ENCODE peak calls at places on chromosomes 12 and 14, in seven cellular contexts. V is CD8-positive, alpha-beta T cell; N is right atrium auricular region; O is mesendoderm; K is lung; W is A549; X is kidney. G is an unnamed sample.
A peak's percentile ranks its signal among the peaks of the same experiment; 100 is the strongest.

GRCh38 chr12:67069451-67070306 is 199.5 kb upstream of the CAND1 start:
- DNase-seq in X (peak; percentile 77), O (peak; percentile 90), V (no peak), N (no peak), K (peak; percentile 32), W (peak; percentile 52), G (peak; percentile 39)

GRCh38 chr12:54215990-54216579 is 27.3 kb upstream of the SMUG1 start:
- DNase-seq in W (peak; percentile 44), X (no peak), O (peak; percentile 31), V (no peak), N (no peak), K (no peak), G (no peak)

GRCh38 chr12:1281683-1282366 is 290.8 kb downstream of the ERC1 start:
- DNase-seq in K (no peak), W (no peak), X (no peak), O (no peak), V (no peak), N (no peak), G (peak; percentile 44)

GRCh38 chr12:57169046-57169795 is 21.8 kb upstream of the LRP1-AS start:
- DNase-seq in O (no peak), K (no peak), V (no peak), X (no peak), N (no peak), W (no peak), G (no peak)

GRCh38 chr12:56991319-56991906 is 14.9 kb downstream of the ZBTB39 start:
- DNase-seq in O (no peak), W (no peak), X (no peak), N (no peak), K (peak; percentile 53), V (peak; percentile 31), G (no peak)

GRCh38 chr12:120292661-120293531 is at the start of gene RNU4-1:
- DNase-seq in X (no peak), K (peak; percentile 82), W (peak; percentile 96), V (peak; percentile 84), O (peak; percentile 99), N (peak; percentile 82), G (peak; percentile 90)

GRCh38 chr12:68304626-68305025 is 27.5 kb downstream of the MDM1 start:
- DNase-seq in K (no peak), V (no peak), N (no peak), W (no peak), O (no peak), X (no peak), G (no peak)

GRCh38 chr12:125376422-125376821 is 311.2 kb downstream of the AACS start:
- DNase-seq in W (no peak), K (no peak), X (no peak), O (no peak), V (no peak), N (no peak), G (no peak)

GRCh38 chr14:34810028-34810427 is 65.1 kb downstream of the BAZ1A start:
- DNase-seq in O (no peak), K (no peak), V (no peak), X (no peak), W (no peak), N (no peak), G (no peak)

GRCh38 chr14:104421892-104422291 is 157.7 kb upstream of the C14orf180 start:
- DNase-seq in X (no peak), V (no peak), O (no peak), K (no peak), N (peak; percentile 21), W (no peak), G (no peak)

GRCh38 chr12:120006248-120006975 is 17.4 kb downstream of the BICDL1 start:
- DNase-seq in W (no peak), N (no peak), X (no peak), K (no peak), O (peak; percentile 80), V (no peak), G (no peak)

GRCh38 chr12:19288603-19289244 is 150.6 kb upstream of the AEBP2 start:
- DNase-seq in W (peak; percentile 48), N (no peak), O (peak; percentile 48), V (no peak), X (no peak), K (no peak), G (no peak)

GRCh38 chr12:52041695-52042123 is 9.5 kb upstream of the NR4A1 start:
- DNase-seq in W (peak; percentile 51), V (peak; percentile 67), K (no peak), N (no peak), X (no peak), O (peak; percentile 83), G (no peak)

GRCh38 chr12:1883513-1883912 is 34.9 kb downstream of the CACNA2D4 start:
- DNase-seq in W (no peak), N (no peak), O (no peak), X (peak; percentile 39), K (no peak), V (no peak), G (no peak)

GRCh38 chr12:123118397-123118945 is 32.4 kb downstream of the PITPNM2 start:
- DNase-seq in K (no peak), X (no peak), N (no peak), O (no peak), V (no peak), W (no peak), G (no peak)

GRCh38 chr12:2294651-2295475 is 242.1 kb downstream of the CACNA1C start:
- DNase-seq in W (no peak), O (no peak), X (no peak), N (peak; percentile 77), K (peak; percentile 60), V (no peak), G (no peak)

GRCh38 chr14:67820428-67820881 is 876 bp downstream of the RAD51B start:
- DNase-seq in X (no peak), O (peak; percentile 83), N (no peak), K (no peak), V (no peak), W (peak; percentile 21), G (peak; percentile 7)

GRCh38 chr12:7935464-7935772 is 569 bp downstream of the SLC2A3 start:
- DNase-seq in W (no peak), O (no peak), N (no peak), V (no peak), X (no peak), K (no peak), G (no peak)
- H3K27ac ChIP-seq in W (peak overlapping the region; percentile 85), O (peak overlapping the region; percentile 96), N (peak overlapping the region; percentile 81), V (peak overlapping the region; percentile 82), X (peak overlapping the region; percentile 92), K (peak overlapping the region; percentile 87), G (peak overlapping the region; percentile 83)

GRCh38 chr12:121715862-121716435 is 3.4 kb downstream of the TMEM120B start:
- DNase-seq in N (no peak), O (no peak), V (no peak), X (no peak), K (no peak), W (no peak), G (no peak)

GRCh38 chr12:121712462-121713256 is at the start of gene TMEM120B:
- DNase-seq in X (peak; percentile 96), N (peak; percentile 87), O (peak; percentile 73), W (peak; percentile 75), K (peak; percentile 81), V (peak; percentile 92), G (peak; percentile 36)

GRCh38 chr12:121709478-121709890 is 3.1 kb upstream of the TMEM120B start:
- DNase-seq in X (no peak), N (no peak), W (peak; percentile 79), V (no peak), O (peak; percentile 74), K (peak; percentile 41), G (peak; percentile 23)

GRCh38 chr12:121711925-121712461 is 559 bp upstream of the TMEM120B start:
- DNase-seq in K (peak; percentile 33), O (peak; percentile 72), V (no peak), W (peak; percentile 53), X (no peak), N (peak; percentile 62), G (peak; percentile 71)

DNA sequence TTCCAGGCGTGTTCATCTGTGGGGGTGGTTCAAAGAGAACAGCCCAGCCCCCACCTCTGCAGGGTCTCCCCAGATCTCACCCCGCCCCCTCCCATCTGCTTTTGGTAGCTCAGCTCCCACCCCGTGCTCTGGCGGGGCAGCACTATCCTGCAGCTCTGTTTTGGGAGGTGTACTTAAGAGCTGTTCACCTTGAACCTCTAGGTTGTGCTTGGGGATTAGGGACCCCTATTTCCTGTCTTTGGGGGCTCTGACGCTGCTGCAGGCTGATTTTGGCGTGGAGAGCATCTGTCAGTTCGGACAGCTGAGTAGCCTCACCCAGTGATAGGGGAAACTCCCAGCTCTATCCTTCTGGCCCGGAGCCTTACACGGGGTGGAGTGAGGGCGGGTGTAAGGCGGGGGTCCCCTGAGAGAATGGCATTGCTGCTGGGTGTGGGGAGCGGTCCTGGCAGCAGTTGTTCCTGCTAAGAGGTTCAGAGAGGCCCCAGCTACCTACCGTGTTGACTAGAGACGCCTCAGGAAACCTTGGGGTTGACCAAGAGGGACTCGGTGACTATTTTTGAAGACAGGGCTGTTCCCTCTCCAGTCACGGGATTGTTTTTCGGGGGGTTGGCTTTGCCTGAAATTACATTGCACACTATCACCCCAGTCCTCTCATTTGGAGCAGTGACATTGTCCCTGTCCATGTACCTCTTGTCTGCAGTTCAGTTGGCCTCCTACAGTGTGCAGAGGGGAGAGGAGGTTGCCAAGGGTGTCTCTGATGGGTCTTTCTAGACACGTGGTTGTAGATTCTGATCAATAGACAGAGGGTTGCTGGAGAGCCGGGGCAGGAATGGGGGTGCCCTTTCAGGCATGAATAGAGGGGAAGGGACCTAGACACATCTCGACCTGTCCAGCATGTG is 954 bp downstream of the TMEM120B start:
- DNase-seq in X (peak; percentile 71), N (no peak), W (no peak), K (no peak), V (no peak), O (no peak), G (no peak)
- H3K27ac ChIP-seq in X (peak overlapping the region; percentile 84), N (peak overlapping the region; percentile 44), W (peak overlapping the region; percentile 86), K (peak overlapping the region; percentile 90), V (no peak overlapping the region), O (no peak overlapping the region), G (no peak overlapping the region)

GRCh38 chr12:81205394-81205793 is 127.5 kb downstream of the ACSS3 start:
- DNase-seq in X (no peak), V (no peak), W (no peak), O (no peak), N (no peak), K (no peak), G (no peak)
- H3K27ac ChIP-seq in X (no peak overlapping the region), V (no peak overlapping the region), W (no peak overlapping the region), O (no peak overlapping the region), N (no peak overlapping the region), K (no peak overlapping the region), G (no peak overlapping the region)

GRCh38 chr12:26273811-26274210 is 78.4 kb downstream of the SSPN start:
- DNase-seq in W (no peak), N (no peak), V (no peak), O (peak; percentile 82), K (no peak), X (peak; percentile 66), G (peak; percentile 52)
- H3K27ac ChIP-seq in W (peak overlapping the region; percentile 80), N (peak overlapping the region; percentile 76), V (no peak overlapping the region), O (peak overlapping the region; percentile 51), K (no peak overlapping the region), X (peak overlapping the region; percentile 49), G (peak overlapping the region; percentile 97)

GRCh38 chr14:99809864-99810854 is 16.9 kb downstream of the EML1 start:
- DNase-seq in K (no peak), W (no peak), X (no peak), V (no peak), N (peak; percentile 68), O (no peak), G (no peak)
- H3K27ac ChIP-seq in K (no peak overlapping the region), W (no peak overlapping the region), X (no peak overlapping the region), V (no peak overlapping the region), N (peak overlapping the region; percentile 65), O (no peak overlapping the region), G (no peak overlapping the region)

G was measured in SJSA1.